ENCODE peak calls at places on chromosomes 2 and 18, in four cellular contexts. Y is activated T-cell treated with anti-CD3 and anti-CD28 coated beads, Interleukin-2, amount 50 U/mL, for 72 hours; X is stimulated activated CD8-positive, alpha-beta memory T cell treated with anti-CD3 and anti-CD28 coated beads, Interleukin-4, amount 100 ng/mL, for 1 hour; F is cardiac muscle cell. L is an unnamed sample.

GRCh38 chr2:215360596-215360995 is 48.7 kb downstream of the ATIC start:
- DNase-seq in F (no peak), X (no peak), Y (no peak), L (no peak)

GRCh38 chr2:46632349-46632748 is 153.0 kb downstream of the TMEM247 start:
- DNase-seq in X (no peak), Y (no peak), F (peak), L (no peak)

GRCh38 chr18:45838302-45839070 is 13.0 kb downstream of the SIGLEC15 start:
- DNase-seq in Y (no peak), X (no peak), F (no peak), L (no peak)

GRCh38 chr2:161223139-161223732 is 63.0 kb downstream of the TANK start:
- DNase-seq in Y (no peak), X (no peak), F (peak), L (no peak)

GRCh38 chr2:147320148-147320547 is 524.7 kb upstream of the ACVR2A start:
- DNase-seq in F (no peak), Y (no peak), X (no peak), L (no peak)

GRCh38 chr2:146632707-146633106 is 1212.1 kb upstream of the ACVR2A start:
- DNase-seq in F (no peak), Y (no peak), X (no peak), L (no peak)

GRCh38 chr2:164826293-164827243 is 15.1 kb downstream of the COBLL1 start:
- DNase-seq in Y (no peak), X (no peak), F (no peak), L (peak)

GRCh38 chr2:112519506-112519905 is 22.8 kb upstream of the POLR1B start:
- DNase-seq in Y (no peak), F (no peak), X (no peak), L (no peak)

GRCh38 chr2:208015475-208015874 is 9.9 kb downstream of the PLEKHM3 start:
- DNase-seq in Y (no peak), F (no peak), X (no peak), L (no peak)

GRCh38 chr2:158815166-158815565 is 20.0 kb downstream of the DAPL1 start:
- DNase-seq in Y (no peak), X (no peak), F (no peak), L (no peak)

GRCh38 chr18:135045-135444 is 23.3 kb upstream of the USP14 start:
- DNase-seq in Y (no peak), X (no peak), F (no peak), L (no peak)

GRCh38 chr2:20118051-20118450 is 66.6 kb upstream of the LAPTM4A start:
- DNase-seq in F (no peak), X (no peak), Y (no peak), L (peak)

GRCh38 chr2:3459185-3460015 is 59.9 kb downstream of the ADI1 start:
- DNase-seq in F (peak), Y (no peak), X (no peak), L (peak)

GRCh38 chr2:197877038-197877437 is 72.6 kb downstream of the PLCL1 start:
- DNase-seq in Y (no peak), F (no peak), X (no peak), L (no peak)

GRCh38 chr2:120562218-120563005 is 173.3 kb upstream of the GLI2 start:
- DNase-seq in X (no peak), F (no peak), Y (no peak), L (no peak)

GRCh38 chr2:16093639-16094447 is 153.5 kb downstream of the MYCN start:
- DNase-seq in X (no peak), Y (no peak), F (no peak), L (no peak)

GRCh38 chr18:63451774-63452173 is 25.0 kb upstream of the SERPINB5 start:
- DNase-seq in X (no peak), F (no peak), Y (no peak), L (no peak)

GRCh38 chr18:524496-524895 is 24.0 kb upstream of the COLEC12 start:
- DNase-seq in X (no peak), F (no peak), Y (no peak), L (no peak)

GRCh38 chr2:233822781-233823730 is 31.3 kb downstream of the HJURP start:
- DNase-seq in Y (no peak), X (no peak), F (no peak), L (peak)

GRCh38 chr18:32455346-32455745 is 15.3 kb downstream of the GAREM1 start:
- DNase-seq in F (no peak), Y (no peak), X (no peak), L (no peak)

GRCh38 chr2:109720379-109721116 is 73.6 kb upstream of the RGPD5 start:
- DNase-seq in X (no peak), Y (no peak), F (no peak), L (peak)

GRCh38 chr2:40544072-40544471 is 92.2 kb upstream of the SLC8A1 start:
- DNase-seq in X (no peak), F (no peak), Y (no peak), L (no peak)

GRCh38 chr2:105797298-105797819 is 52.6 kb downstream of the NCK2 start:
- DNase-seq in F (no peak), X (no peak), Y (peak), L (no peak)

GRCh38 chr2:174868916-174869315 is 104.6 kb upstream of the CHRNA1 start:
- DNase-seq in X (no peak), Y (no peak), F (no peak), L (no peak)

GRCh38 chr2:86298411-86299390 is 38.7 kb downstream of the REEP1 start:
- DNase-seq in F (peak), X (no peak), Y (no peak), L (peak)

GRCh38 chr2:46815121-46815802 is 100.3 kb downstream of the MCFD2 start:
- DNase-seq in X (no peak), Y (no peak), F (no peak), L (no peak)

GRCh38 chr2:215407061-215407460 is 28.8 kb downstream of the FN1 start:
- DNase-seq in X (no peak), F (no peak), Y (no peak), L (no peak)

L was measured in upper lobe of right lung.